ENCODE peak calls at places on chromosomes 16 and 17, in five cellular contexts. V is CD8-positive, alpha-beta memory T cell; J is Peyer's patch; K is breast epithelium; L is Panc1. C is an unnamed sample.

GRCh38 chr16:5012887-5013286 is 20.8 kb downstream of the NAGPA start:
- DNase-seq in V (no peak), J (no peak), K (no peak), L (no peak), C (no peak)

GRCh38 chr16:88376053-88376834 is 6.5 kb upstream of the ZNF469 start:
- DNase-seq in V (no peak), J (no peak), K (no peak), L (no peak), C (peak; percentile 13)

GRCh38 chr17:50883850-50884291 is 17.7 kb upstream of the TOB1 start:
- DNase-seq in V (no peak), J (no peak), K (no peak), L (no peak), C (no peak)

GRCh38 chr17:14793237-14793636 is 471.9 kb downstream of the PMP22 start:
- DNase-seq in V (no peak), J (no peak), K (no peak), L (no peak), C (no peak)

GRCh38 chr16:75789237-75789636 is 62.9 kb upstream of the CPHXL start:
- DNase-seq in V (no peak), J (no peak), K (no peak), L (peak; percentile 30), C (peak; percentile 15)

GRCh38 chr16:68406458-68407041 is 41.8 kb downstream of the SMPD3 start:
- DNase-seq in V (no peak), J (no peak), K (no peak), L (no peak), C (peak; percentile 44)

GRCh38 chr17:76193616-76194015 is 46.7 kb downstream of the RNF157 start:
- DNase-seq in V (no peak), J (no peak), K (no peak), L (no peak), C (peak; percentile 43)

GRCh38 chr16:48277158-48277557 is 29.8 kb upstream of the ABCC11 start:
- DNase-seq in V (no peak), J (no peak), K (peak; percentile 56), L (no peak), C (no peak)

GRCh38 chr16:8816967-8817662 is 19.5 kb downstream of the PMM2 start:
- DNase-seq in V (no peak), J (no peak), K (no peak), L (no peak), C (no peak)

GRCh38 chr17:15249487-15249886 is 15.6 kb downstream of the PMP22 start:
- DNase-seq in V (no peak), J (no peak), K (no peak), L (no peak), C (no peak)

GRCh38 chr16:64225696-64226095 is 896.2 kb downstream of the CDH11 start:
- DNase-seq in V (no peak), J (no peak), K (no peak), L (no peak), C (no peak)

GRCh38 chr17:60277258-60277657 is 114.7 kb downstream of the USP32 start:
- DNase-seq in V (no peak), J (no peak), K (no peak), L (no peak), C (no peak)

GRCh38 chr17:2151634-2152033 is 96.7 kb downstream of the HIC1 start:
- DNase-seq in V (no peak), J (no peak), K (no peak), L (no peak), C (no peak)

GRCh38 chr16:57590654-57591085 is 37.8 kb upstream of the ADGRG1 start:
- DNase-seq in V (no peak), J (no peak), K (no peak), L (peak; percentile 53), C (no peak)

GRCh38 chr17:74357466-74357809 is 4.2 kb downstream of the BTBD17 start:
- DNase-seq in V (no peak), J (no peak), K (no peak), L (no peak), C (no peak)
- H3K4me3 ChIP-seq in V (no peak overlapping the region), J (no peak overlapping the region), K (peak overlapping the region; percentile 59), L (no peak overlapping the region), C (no peak overlapping the region)

DNA sequence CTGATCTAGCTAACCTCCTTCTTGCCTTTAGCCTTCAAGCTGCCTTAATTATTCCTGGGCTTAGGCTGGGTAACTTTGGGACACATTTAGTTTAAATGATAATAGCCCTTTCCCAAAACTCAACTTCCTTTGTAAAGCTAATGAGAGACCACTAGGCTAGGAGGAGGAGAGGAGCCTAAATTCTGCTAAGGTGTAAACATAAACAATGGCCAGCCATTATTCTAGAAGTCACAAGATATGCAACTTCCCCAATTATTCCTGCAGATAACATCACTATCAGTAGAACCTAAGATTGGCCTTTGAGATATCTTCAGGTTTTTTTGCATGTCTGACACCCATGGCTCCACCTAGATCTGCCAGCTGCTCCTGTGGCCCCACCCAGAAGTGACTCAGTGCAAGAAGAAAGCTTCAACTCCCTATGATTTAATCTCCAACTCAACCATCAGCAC is 131.2 kb upstream of the FAM20A start:
- DNase-seq in V (no peak), J (no peak), K (no peak), L (no peak), C (no peak)
- H3K9me3 ChIP-seq in V (no peaks in the 10 kb centered on the region), J (no peaks in the 10 kb centered on the region), K (no peaks in the 10 kb centered on the region), L (no peaks in the 10 kb centered on the region), C (no peaks in the 10 kb centered on the region)

GRCh38 chr17:41731836-41732235 is 2.6 kb downstream of the HAP1 start:
- DNase-seq in V (no peak), J (no peak), K (no peak), L (no peak), C (no peak)

GRCh38 chr17:41734949-41735313 is 488 bp upstream of the HAP1 start:
- DNase-seq in V (no peak), J (no peak), K (no peak), L (no peak), C (no peak)

GRCh38 chr17:41734139-41734948 is at the start of gene HAP1:
- DNase-seq in V (no peak), J (no peak), K (no peak), L (no peak), C (peak; percentile 48)

GRCh38 chr17:41735744-41736143 is 1.3 kb upstream of the HAP1 start:
- DNase-seq in V (no peak), J (no peak), K (no peak), L (no peak), C (no peak)

DNA sequence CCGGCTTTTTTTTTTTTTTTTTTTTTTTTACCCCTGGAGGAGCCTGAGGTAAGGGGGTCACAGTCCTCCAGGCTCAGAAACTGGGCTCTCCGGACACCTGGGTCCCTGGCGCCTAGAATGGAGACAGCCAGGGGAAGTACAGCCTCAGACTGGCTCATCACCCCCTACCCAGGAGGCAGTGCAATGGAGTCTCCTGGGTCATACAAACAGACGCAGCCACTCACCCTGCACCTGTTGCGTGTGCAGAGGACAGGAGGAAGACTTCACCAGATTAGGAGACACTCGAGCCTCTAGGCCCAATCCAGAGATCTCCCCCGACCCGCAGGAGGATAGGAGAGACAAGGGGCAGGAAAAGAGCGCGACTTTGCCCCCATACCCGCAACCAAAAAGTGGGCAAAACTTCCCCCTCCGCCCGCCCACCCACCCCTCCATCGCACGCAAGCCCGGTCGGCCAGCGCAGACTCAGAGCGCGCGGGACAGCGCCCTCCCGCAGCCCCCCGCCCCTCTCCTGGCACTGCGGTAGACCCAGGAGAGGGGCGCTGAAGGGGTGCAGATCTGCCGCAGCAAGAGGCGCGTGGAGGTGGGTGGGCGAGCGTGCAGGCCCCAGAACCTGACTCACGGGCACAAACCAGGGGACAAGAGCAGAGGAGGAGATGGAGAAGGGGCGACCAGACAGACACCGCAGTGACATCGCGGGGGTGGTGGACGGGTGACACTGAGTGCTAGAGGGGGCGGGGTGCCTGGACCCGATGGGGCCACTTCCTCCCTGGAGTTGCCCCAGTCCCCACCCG is 900 bp downstream of the HAP1 start:
- DNase-seq in V (no peak), J (no peak), K (no peak), L (no peak), C (no peak)
- H3K4me3 ChIP-seq in V (no peak overlapping the region), J (no peak overlapping the region), K (peak overlapping the region; percentile 83), L (peak overlapping the region; percentile 58), C (peak overlapping the region; percentile 52)

GRCh38 chr16:3223913-3224515 is 10.9 kb downstream of the ZNF200 start:
- DNase-seq in V (no peak), J (no peak), K (no peak), L (no peak), C (no peak)
- H3K9me3 ChIP-seq in V (peaks cover 41% of the 10 kb centered on the region), J (peaks cover 4% of the 10 kb centered on the region), K (peaks cover 92% of the 10 kb centered on the region), L (peaks cover 62% of the 10 kb centered on the region), C (no peaks in the 10 kb centered on the region)

DNA sequence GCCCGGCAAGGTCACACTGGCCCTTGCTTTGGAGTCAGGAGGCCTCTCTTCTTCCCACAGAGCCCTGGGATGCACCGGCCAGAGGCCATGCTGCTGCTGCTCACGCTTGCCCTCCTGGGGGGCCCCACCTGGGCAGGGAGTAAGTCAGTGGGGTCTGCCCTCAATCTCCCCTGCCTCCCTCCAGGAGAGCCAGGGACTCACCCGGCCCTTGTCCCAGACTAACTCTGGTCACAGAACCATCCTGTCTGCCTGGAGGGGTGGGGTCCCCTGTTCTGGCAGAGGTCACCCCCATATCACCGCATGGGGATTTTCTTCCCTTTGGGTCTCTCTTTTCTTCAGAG is 222 bp downstream of the ZG16B start:
- DNase-seq in V (no peak), J (no peak), K (no peak), L (no peak), C (no peak)
- H3K4me3 ChIP-seq in V (no peak overlapping the region), J (no peak overlapping the region), K (peak overlapping the region; percentile 56), L (no peak overlapping the region), C (no peak overlapping the region)

GRCh38 chr17:27218719-27219488 is 75.0 kb upstream of the WSB1 start:
- DNase-seq in V (no peak), J (no peak), K (no peak), L (no peak), C (no peak)

GRCh38 chr17:27222515-27222914 is 71.4 kb upstream of the WSB1 start:
- DNase-seq in V (no peak), J (no peak), K (no peak), L (no peak), C (no peak)

GRCh38 chr17:27218041-27218440 is 75.9 kb upstream of the WSB1 start:
- DNase-seq in V (no peak), J (no peak), K (no peak), L (no peak), C (no peak)

GRCh38 chr17:27217631-27218030 is 76.3 kb upstream of the WSB1 start:
- DNase-seq in V (no peak), J (peak; percentile 61), K (no peak), L (no peak), C (no peak)

GRCh38 chr17:27216836-27217235 is 77.1 kb upstream of the WSB1 start:
- DNase-seq in V (no peak), J (no peak), K (no peak), L (no peak), C (no peak)
- H3K9me3 ChIP-seq in V (no peaks in the 10 kb centered on the region), J (no peaks in the 10 kb centered on the region), K (no peaks in the 10 kb centered on the region), L (no peaks in the 10 kb centered on the region), C (no peaks in the 10 kb centered on the region)

GRCh38 chr16:11329080-11329491 is 16.2 kb upstream of the RMI2 start:
- DNase-seq in V (no peak), J (no peak), K (no peak), L (no peak), C (no peak)
- H3K4me3 ChIP-seq in V (no peak overlapping the region), J (no peak overlapping the region), K (no peak overlapping the region), L (no peak overlapping the region), C (no peak overlapping the region)